ENCODE peak calls at places on chromosomes 13 and 19, in ten cellular contexts. One of them, this sample, is unnamed.

GRCh38 chr19:56377105-56377924 is 16.0 kb downstream of the ZNF582 start:
- DNase-seq in Ammon's horn: no peak
- DNase-seq in skeletal muscle cell: no peak
- DNase-seq in astrocyte of the cerebellum: no peak
- DNase-seq in adrenal gland: no peak
- DNase-seq in kidney glomerular epithelial cell: no peak
- DNase-seq in EL: peak; percentile 25
- DNase-seq in GM19239: no peak
- DNase-seq in fibroblast of pulmonary artery: no peak
- DNase-seq in cardiac fibroblast: no peak
- DNase-seq in this sample: no peak

GRCh38 chr13:112246731-112247470 is 129.3 kb upstream of the SPACA7 start:
- DNase-seq in Ammon's horn: no peak
- DNase-seq in adrenal gland: no peak
- DNase-seq in kidney glomerular epithelial cell: no peak
- DNase-seq in EL: no peak
- DNase-seq in GM19239: no peak
- DNase-seq in cardiac fibroblast: no peak
- DNase-seq in fibroblast of pulmonary artery: no peak
- DNase-seq in skeletal muscle cell: no peak
- DNase-seq in astrocyte of the cerebellum: no peak
- DNase-seq in this sample: no peak

GRCh38 chr13:33204130-33204927 is 81.2 kb downstream of the STARD13 start:
- DNase-seq in fibroblast of pulmonary artery: peak; percentile 94
- DNase-seq in cardiac fibroblast: peak; percentile 94
- DNase-seq in skeletal muscle cell: peak; percentile 90
- DNase-seq in EL: peak; percentile 68
- DNase-seq in Ammon's horn: no peak
- DNase-seq in GM19239: no peak
- DNase-seq in kidney glomerular epithelial cell: no peak
- DNase-seq in adrenal gland: peak; percentile 73
- DNase-seq in astrocyte of the cerebellum: peak; percentile 87
- DNase-seq in this sample: no peak

GRCh38 chr19:3179739-3180293 is 1.2 kb downstream of the S1PR4 start:
- DNase-seq in astrocyte of the cerebellum: no peak
- DNase-seq in adrenal gland: no peak
- DNase-seq in cardiac fibroblast: no peak
- DNase-seq in Ammon's horn: no peak
- DNase-seq in EL: no peak
- DNase-seq in kidney glomerular epithelial cell: no peak
- DNase-seq in skeletal muscle cell: no peak
- DNase-seq in fibroblast of pulmonary artery: no peak
- DNase-seq in GM19239: no peak
- DNase-seq in this sample: no peak

GRCh38 chr19:46972301-46972700 is 47.3 kb upstream of the NPAS1 start:
- DNase-seq in cardiac fibroblast: peak; percentile 73
- DNase-seq in fibroblast of pulmonary artery: peak; percentile 74
- DNase-seq in GM19239: no peak
- DNase-seq in Ammon's horn: no peak
- DNase-seq in adrenal gland: peak; percentile 41
- DNase-seq in kidney glomerular epithelial cell: no peak
- DNase-seq in EL: no peak
- DNase-seq in astrocyte of the cerebellum: no peak
- DNase-seq in skeletal muscle cell: no peak
- DNase-seq in this sample: no peak

GRCh38 chr13:110853235-110853721 is 61.6 kb downstream of the ANKRD10 start:
- DNase-seq in kidney glomerular epithelial cell: no peak
- DNase-seq in adrenal gland: no peak
- DNase-seq in EL: no peak
- DNase-seq in Ammon's horn: no peak
- DNase-seq in astrocyte of the cerebellum: no peak
- DNase-seq in cardiac fibroblast: no peak
- DNase-seq in fibroblast of pulmonary artery: no peak
- DNase-seq in skeletal muscle cell: no peak
- DNase-seq in GM19239: no peak
- DNase-seq in this sample: no peak

GRCh38 chr13:80276371-80277289 is 64.3 kb downstream of the SPRY2 start:
- DNase-seq in kidney glomerular epithelial cell: peak; percentile 54
- DNase-seq in adrenal gland: peak; percentile 47
- DNase-seq in cardiac fibroblast: peak; percentile 34
- DNase-seq in fibroblast of pulmonary artery: peak; percentile 75
- DNase-seq in EL: peak; percentile 68
- DNase-seq in GM19239: no peak
- DNase-seq in Ammon's horn: peak; percentile 75
- DNase-seq in astrocyte of the cerebellum: peak; percentile 51
- DNase-seq in skeletal muscle cell: peak; percentile 4
- DNase-seq in this sample: peak; percentile 54

GRCh38 chr19:34589730-34590129 is 87.2 kb downstream of the SCGB2B2 start:
- DNase-seq in skeletal muscle cell: no peak
- DNase-seq in EL: no peak
- DNase-seq in adrenal gland: no peak
- DNase-seq in GM19239: no peak
- DNase-seq in cardiac fibroblast: no peak
- DNase-seq in fibroblast of pulmonary artery: no peak
- DNase-seq in kidney glomerular epithelial cell: no peak
- DNase-seq in Ammon's horn: no peak
- DNase-seq in astrocyte of the cerebellum: no peak
- DNase-seq in this sample: no peak

GRCh38 chr13:51785592-51786424 is 18.2 kb downstream of the DHRS12 start:
- DNase-seq in Ammon's horn: peak; percentile 66
- DNase-seq in astrocyte of the cerebellum: no peak
- DNase-seq in cardiac fibroblast: peak; percentile 65
- DNase-seq in adrenal gland: peak; percentile 19
- DNase-seq in GM19239: no peak
- DNase-seq in skeletal muscle cell: no peak
- DNase-seq in kidney glomerular epithelial cell: no peak
- DNase-seq in fibroblast of pulmonary artery: peak; percentile 51
- DNase-seq in EL: peak; percentile 62
- DNase-seq in this sample: no peak

GRCh38 chr13:39317284-39317683 is 279.0 kb downstream of the NHLRC3 start:
- DNase-seq in EL: peak; percentile 24
- DNase-seq in Ammon's horn: peak; percentile 40
- DNase-seq in GM19239: no peak
- DNase-seq in fibroblast of pulmonary artery: peak; percentile 70
- DNase-seq in adrenal gland: peak; percentile 53
- DNase-seq in skeletal muscle cell: peak; percentile 60
- DNase-seq in cardiac fibroblast: peak; percentile 82
- DNase-seq in kidney glomerular epithelial cell: no peak
- DNase-seq in astrocyte of the cerebellum: peak; percentile 42
- DNase-seq in this sample: no peak

GRCh38 chr19:6412111-6412999 is 12.3 kb downstream of the KHSRP start:
- DNase-seq in cardiac fibroblast: peak; percentile 25
- DNase-seq in adrenal gland: peak; percentile 27
- DNase-seq in EL: peak; percentile 29
- DNase-seq in fibroblast of pulmonary artery: peak; percentile 21
- DNase-seq in Ammon's horn: no peak
- DNase-seq in skeletal muscle cell: no peak
- DNase-seq in astrocyte of the cerebellum: no peak
- DNase-seq in kidney glomerular epithelial cell: peak; percentile 15
- DNase-seq in GM19239: peak; percentile 73
- DNase-seq in this sample: no peak

GRCh38 chr13:59490651-59491050 is 673.1 kb downstream of the DIAPH3 start:
- DNase-seq in adrenal gland: no peak
- DNase-seq in GM19239: no peak
- DNase-seq in cardiac fibroblast: no peak
- DNase-seq in skeletal muscle cell: no peak
- DNase-seq in fibroblast of pulmonary artery: no peak
- DNase-seq in Ammon's horn: no peak
- DNase-seq in kidney glomerular epithelial cell: no peak
- DNase-seq in astrocyte of the cerebellum: no peak
- DNase-seq in EL: no peak
- DNase-seq in this sample: no peak

GRCh38 chr13:36029171-36029570 is 102.0 kb downstream of the DCLK1 start:
- DNase-seq in astrocyte of the cerebellum: peak; percentile 74
- DNase-seq in Ammon's horn: no peak
- DNase-seq in GM19239: no peak
- DNase-seq in adrenal gland: no peak
- DNase-seq in fibroblast of pulmonary artery: peak; percentile 54
- DNase-seq in cardiac fibroblast: peak; percentile 22
- DNase-seq in EL: no peak
- DNase-seq in skeletal muscle cell: peak; percentile 89
- DNase-seq in kidney glomerular epithelial cell: no peak
- DNase-seq in this sample: peak; percentile 68

GRCh38 chr13:27370305-27370853 is 54.0 kb upstream of the GTF3A start:
- DNase-seq in GM19239: no peak
- DNase-seq in kidney glomerular epithelial cell: no peak
- DNase-seq in skeletal muscle cell: no peak
- DNase-seq in cardiac fibroblast: no peak
- DNase-seq in Ammon's horn: no peak
- DNase-seq in fibroblast of pulmonary artery: no peak
- DNase-seq in astrocyte of the cerebellum: no peak
- DNase-seq in adrenal gland: no peak
- DNase-seq in EL: no peak
- DNase-seq in this sample: no peak

GRCh38 chr13:23828866-23829265 is 60.3 kb downstream of the MIPEP start:
- DNase-seq in fibroblast of pulmonary artery: peak; percentile 51
- DNase-seq in adrenal gland: no peak
- DNase-seq in GM19239: no peak
- DNase-seq in Ammon's horn: no peak
- DNase-seq in kidney glomerular epithelial cell: no peak
- DNase-seq in skeletal muscle cell: peak; percentile 27
- DNase-seq in EL: peak; percentile 47
- DNase-seq in cardiac fibroblast: peak; percentile 22
- DNase-seq in astrocyte of the cerebellum: no peak
- DNase-seq in this sample: peak; percentile 20

GRCh38 chr19:43651758-43652545 is 12.3 kb upstream of the CADM4 start:
- DNase-seq in cardiac fibroblast: peak; percentile 79
- DNase-seq in fibroblast of pulmonary artery: peak; percentile 77
- DNase-seq in GM19239: peak; percentile 60
- DNase-seq in EL: peak; percentile 67
- DNase-seq in kidney glomerular epithelial cell: peak; percentile 29
- DNase-seq in Ammon's horn: peak; percentile 86
- DNase-seq in adrenal gland: peak; percentile 81
- DNase-seq in skeletal muscle cell: peak; percentile 18
- DNase-seq in astrocyte of the cerebellum: peak; percentile 47
- DNase-seq in this sample: no peak

GRCh38 chr13:66520511-66521390 is 709.4 kb downstream of the PCDH9 start:
- DNase-seq in EL: no peak
- DNase-seq in kidney glomerular epithelial cell: no peak
- DNase-seq in astrocyte of the cerebellum: no peak
- DNase-seq in skeletal muscle cell: no peak
- DNase-seq in cardiac fibroblast: peak; percentile 4
- DNase-seq in Ammon's horn: peak; percentile 15
- DNase-seq in GM19239: no peak
- DNase-seq in fibroblast of pulmonary artery: no peak
- DNase-seq in adrenal gland: no peak
- DNase-seq in this sample: no peak

GRCh38 chr13:46756977-46757376 is 40.0 kb downstream of the ESD start:
- DNase-seq in Ammon's horn: no peak
- DNase-seq in skeletal muscle cell: peak; percentile 67
- DNase-seq in fibroblast of pulmonary artery: peak; percentile 56
- DNase-seq in adrenal gland: no peak
- DNase-seq in cardiac fibroblast: peak; percentile 64
- DNase-seq in astrocyte of the cerebellum: peak; percentile 41
- DNase-seq in GM19239: no peak
- DNase-seq in EL: no peak
- DNase-seq in kidney glomerular epithelial cell: no peak
- DNase-seq in this sample: no peak

GRCh38 chr13:69618393-69618792 is 489.2 kb upstream of the ATXN8OS start:
- DNase-seq in GM19239: no peak
- DNase-seq in astrocyte of the cerebellum: no peak
- DNase-seq in Ammon's horn: no peak
- DNase-seq in EL: no peak
- DNase-seq in adrenal gland: no peak
- DNase-seq in cardiac fibroblast: no peak
- DNase-seq in fibroblast of pulmonary artery: no peak
- DNase-seq in skeletal muscle cell: no peak
- DNase-seq in kidney glomerular epithelial cell: no peak
- DNase-seq in this sample: no peak

GRCh38 chr13:31138515-31138914 is 23.2 kb downstream of the HSPH1 start:
- DNase-seq in EL: no peak
- DNase-seq in cardiac fibroblast: peak; percentile 59
- DNase-seq in Ammon's horn: no peak
- DNase-seq in GM19239: no peak
- DNase-seq in adrenal gland: peak; percentile 43
- DNase-seq in skeletal muscle cell: no peak
- DNase-seq in kidney glomerular epithelial cell: no peak
- DNase-seq in fibroblast of pulmonary artery: peak; percentile 46
- DNase-seq in astrocyte of the cerebellum: no peak
- DNase-seq in this sample: no peak

GRCh38 chr19:1468274-1469199 is 10.5 kb downstream of the C19orf25 start:
- DNase-seq in GM19239: no peak
- DNase-seq in skeletal muscle cell: no peak
- DNase-seq in fibroblast of pulmonary artery: peak; percentile 44
- DNase-seq in astrocyte of the cerebellum: no peak
- DNase-seq in Ammon's horn: no peak
- DNase-seq in adrenal gland: no peak
- DNase-seq in EL: peak; percentile 50
- DNase-seq in kidney glomerular epithelial cell: no peak
- DNase-seq in cardiac fibroblast: no peak
- DNase-seq in this sample: no peak

GRCh38 chr13:105035092-105035491 is 1500.4 kb downstream of the EFNB2 start:
- DNase-seq in astrocyte of the cerebellum: no peak
- DNase-seq in cardiac fibroblast: no peak
- DNase-seq in kidney glomerular epithelial cell: no peak
- DNase-seq in adrenal gland: no peak
- DNase-seq in skeletal muscle cell: no peak
- DNase-seq in Ammon's horn: no peak
- DNase-seq in GM19239: no peak
- DNase-seq in fibroblast of pulmonary artery: no peak
- DNase-seq in EL: no peak
- DNase-seq in this sample: no peak

GRCh38 chr13:110319774-110320509 is 12.9 kb downstream of the COL4A2 start:
- DNase-seq in EL: peak; percentile 87
- DNase-seq in adrenal gland: no peak
- DNase-seq in kidney glomerular epithelial cell: peak; percentile 94
- DNase-seq in GM19239: no peak
- DNase-seq in skeletal muscle cell: no peak
- DNase-seq in fibroblast of pulmonary artery: peak; percentile 79
- DNase-seq in cardiac fibroblast: peak; percentile 72
- DNase-seq in Ammon's horn: no peak
- DNase-seq in astrocyte of the cerebellum: peak; percentile 68
- DNase-seq in this sample: no peak

GRCh38 chr19:21484631-21485030 is 20.8 kb upstream of the ZNF429 start:
- DNase-seq in astrocyte of the cerebellum: no peak
- DNase-seq in kidney glomerular epithelial cell: no peak
- DNase-seq in Ammon's horn: no peak
- DNase-seq in EL: no peak
- DNase-seq in skeletal muscle cell: no peak
- DNase-seq in adrenal gland: no peak
- DNase-seq in fibroblast of pulmonary artery: no peak
- DNase-seq in cardiac fibroblast: no peak
- DNase-seq in GM19239: no peak
- DNase-seq in this sample: no peak

GRCh38 chr19:8453616-8454015 is 8.8 kb downstream of the HNRNPM start:
- DNase-seq in GM19239: no peak
- DNase-seq in astrocyte of the cerebellum: no peak
- DNase-seq in EL: no peak
- DNase-seq in kidney glomerular epithelial cell: no peak
- DNase-seq in adrenal gland: no peak
- DNase-seq in fibroblast of pulmonary artery: no peak
- DNase-seq in Ammon's horn: no peak
- DNase-seq in cardiac fibroblast: no peak
- DNase-seq in skeletal muscle cell: no peak
- DNase-seq in this sample: no peak

GRCh38 chr13:51501592-51502205 is 48.9 kb upstream of the INTS6 start:
- DNase-seq in EL: peak; percentile 86
- DNase-seq in adrenal gland: peak; percentile 23
- DNase-seq in kidney glomerular epithelial cell: no peak
- DNase-seq in GM19239: no peak
- DNase-seq in fibroblast of pulmonary artery: peak; percentile 56
- DNase-seq in skeletal muscle cell: no peak
- DNase-seq in Ammon's horn: no peak
- DNase-seq in astrocyte of the cerebellum: no peak
- DNase-seq in cardiac fibroblast: peak; percentile 43
- DNase-seq in this sample: no peak

GRCh38 chr13:33264620-33264978 is 21.0 kb downstream of the STARD13 start:
- DNase-seq in Ammon's horn: no peak
- DNase-seq in fibroblast of pulmonary artery: no peak
- DNase-seq in kidney glomerular epithelial cell: no peak
- DNase-seq in EL: no peak
- DNase-seq in cardiac fibroblast: no peak
- DNase-seq in GM19239: no peak
- DNase-seq in astrocyte of the cerebellum: no peak
- DNase-seq in adrenal gland: peak; percentile 84
- DNase-seq in skeletal muscle cell: no peak
- DNase-seq in this sample: no peak

GRCh38 chr19:1520203-1520780 is 3.6 kb upstream of the PLK5 start:
- DNase-seq in cardiac fibroblast: no peak
- DNase-seq in kidney glomerular epithelial cell: no peak
- DNase-seq in astrocyte of the cerebellum: no peak
- DNase-seq in skeletal muscle cell: no peak
- DNase-seq in GM19239: no peak
- DNase-seq in EL: no peak
- DNase-seq in fibroblast of pulmonary artery: no peak
- DNase-seq in adrenal gland: no peak
- DNase-seq in Ammon's horn: no peak
- DNase-seq in this sample: no peak

This sample was measured in non-pigmented ciliary epithelial cell.